ENCODE peak calls at places on chromosome 14, in four cellular contexts. One of them, this sample, is unnamed.

GRCh38 chr14:51251486-51251885 is 11.4 kb downstream of the TMX1 start:
- DNase-seq in IMR-90: no peak
- DNase-seq in H1: no peak
- DNase-seq in H9: no peak
- DNase-seq in this sample: no peak

GRCh38 chr14:58541623-58542022 is 96.1 kb upstream of the DACT1 start:
- DNase-seq in H1: no peak
- DNase-seq in IMR-90: no peak
- DNase-seq in H9: no peak
- DNase-seq in this sample: no peak

GRCh38 chr14:104107611-104108569 is 22.4 kb downstream of the ASPG start:
- DNase-seq in H1: no peak
- DNase-seq in H9: peak
- DNase-seq in IMR-90: no peak
- DNase-seq in this sample: no peak

GRCh38 chr14:71478542-71478941 is 453.7 kb upstream of the RGS6 start:
- DNase-seq in H9: no peak
- DNase-seq in IMR-90: peak
- DNase-seq in H1: no peak
- DNase-seq in this sample: no peak

GRCh38 chr14:20551606-20552005 is 9.2 kb downstream of the RNASE9 start:
- DNase-seq in H9: peak
- DNase-seq in H1: no peak
- DNase-seq in IMR-90: no peak
- DNase-seq in this sample: no peak

GRCh38 chr14:79825046-79825521 is 386.2 kb downstream of the DIO2 start:
- DNase-seq in IMR-90: peak
- DNase-seq in H1: no peak
- DNase-seq in H9: no peak
- DNase-seq in this sample: peak

GRCh38 chr14:82084813-82085212 is 551.2 kb upstream of the SEL1L start:
- DNase-seq in H1: no peak
- DNase-seq in IMR-90: no peak
- DNase-seq in H9: no peak
- DNase-seq in this sample: no peak

GRCh38 chr14:56268039-56268438 is 149.8 kb downstream of the PELI2 start:
- DNase-seq in IMR-90: peak
- DNase-seq in H9: no peak
- DNase-seq in H1: no peak
- DNase-seq in this sample: no peak

GRCh38 chr14:36556811-36557433 is 25.5 kb downstream of the NKX2-8 start:
- DNase-seq in H9: no peak
- DNase-seq in IMR-90: peak
- DNase-seq in H1: no peak
- DNase-seq in this sample: peak

GRCh38 chr14:39169541-39169900 is 612 bp downstream of the TRAPPC6B start:
- DNase-seq in H9: no peak
- DNase-seq in IMR-90: no peak
- DNase-seq in H1: no peak
- DNase-seq in this sample: no peak

DNA sequence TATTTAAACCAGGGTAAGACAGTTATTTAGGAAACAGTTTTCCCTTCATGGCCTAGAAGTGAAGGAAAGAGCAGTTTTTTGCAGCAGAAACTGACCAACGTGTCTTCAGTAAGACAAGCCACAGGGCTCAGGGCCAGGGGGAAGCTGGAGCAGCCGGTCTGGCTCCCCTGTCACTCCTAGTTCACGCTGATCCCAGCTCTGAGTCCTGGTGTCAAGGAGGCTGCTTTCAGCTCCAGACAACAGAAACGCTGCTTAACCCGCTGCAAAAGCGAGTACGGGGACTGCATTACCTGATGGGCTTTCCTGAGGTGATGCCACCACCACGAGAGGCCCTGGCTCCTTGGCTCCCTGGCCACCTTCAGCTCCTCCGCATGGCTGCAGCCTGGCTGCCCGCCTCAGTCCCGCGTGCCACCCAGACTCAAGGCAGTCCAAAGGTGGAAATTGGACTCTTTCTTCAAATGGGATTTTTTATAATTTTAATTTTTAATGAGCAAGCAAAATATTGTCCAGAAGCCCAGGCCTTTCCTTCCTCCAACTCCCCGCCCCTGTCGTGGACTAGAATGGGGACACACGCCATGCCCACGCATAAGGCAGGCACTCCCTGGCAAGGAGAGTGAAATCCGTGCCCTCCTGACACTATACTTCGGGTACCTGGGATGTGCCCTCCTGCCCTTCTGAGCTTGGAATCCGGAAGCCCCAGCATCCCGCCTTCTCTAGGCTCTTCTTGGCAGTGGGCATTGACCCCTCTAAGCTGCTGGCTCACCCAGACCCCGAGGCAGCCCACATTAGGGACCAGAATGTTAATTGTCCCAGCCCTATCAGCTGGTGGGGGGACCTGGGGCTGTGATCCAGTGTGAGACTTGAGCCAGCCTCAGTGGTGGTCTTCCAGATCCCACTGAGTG is 85.0 kb downstream of the PAPOLA start:
- DNase-seq in IMR-90: no peak
- DNase-seq in H1: no peak
- DNase-seq in H9: peak
- DNase-seq in this sample: no peak
- H4K8ac ChIP-seq in IMR-90: no peak
- H4K8ac ChIP-seq in H1: no peak
- H4K8ac ChIP-seq in H9: no peak
- H4K8ac ChIP-seq in this sample: no peak

GRCh38 chr14:74203546-74203945 is 35.7 kb upstream of the VSX2 start:
- DNase-seq in H1: no peak
- DNase-seq in H9: no peak
- DNase-seq in IMR-90: no peak
- DNase-seq in this sample: no peak

GRCh38 chr14:74207943-74208342 is 31.3 kb upstream of the VSX2 start:
- DNase-seq in IMR-90: no peak
- DNase-seq in H9: peak
- DNase-seq in H1: no peak
- DNase-seq in this sample: peak

GRCh38 chr14:74198441-74199234 is 40.6 kb upstream of the VSX2 start:
- DNase-seq in H9: no peak
- DNase-seq in IMR-90: no peak
- DNase-seq in H1: no peak
- DNase-seq in this sample: no peak

GRCh38 chr14:74204481-74204880 is 34.8 kb upstream of the VSX2 start:
- DNase-seq in H9: no peak
- DNase-seq in IMR-90: no peak
- DNase-seq in H1: no peak
- DNase-seq in this sample: no peak

GRCh38 chr14:74202113-74202512 is 37.1 kb upstream of the VSX2 start:
- DNase-seq in IMR-90: no peak
- DNase-seq in H9: no peak
- DNase-seq in H1: no peak
- DNase-seq in this sample: no peak
- H4K5ac ChIP-seq in IMR-90: no peak
- H4K5ac ChIP-seq in H9: no peak
- H4K5ac ChIP-seq in H1: no peak
- H4K5ac ChIP-seq in this sample: no peak

DNA sequence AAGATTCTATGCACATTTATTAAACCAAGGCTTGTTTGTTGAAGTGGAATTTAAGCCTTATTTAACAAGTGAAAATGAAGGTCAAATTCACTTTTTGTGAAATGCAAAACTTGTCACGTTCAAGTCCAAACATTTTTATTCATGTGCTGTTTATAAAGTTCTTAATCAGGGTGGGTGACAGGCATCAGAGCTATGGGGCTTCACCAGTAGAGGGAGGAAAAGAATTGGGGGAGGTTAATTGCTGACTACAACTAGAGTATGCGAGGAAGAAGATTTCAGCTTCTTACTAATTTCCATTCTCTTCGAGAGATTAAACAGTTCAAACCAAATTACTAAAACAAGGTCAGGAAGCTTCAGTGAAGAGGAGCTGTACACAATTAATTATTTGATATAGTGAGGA is 9.7 kb downstream of the MOK start:
- DNase-seq in IMR-90: peak
- DNase-seq in H9: no peak
- DNase-seq in H1: no peak
- DNase-seq in this sample: no peak
- H2BK5ac ChIP-seq in IMR-90: peak
- H2BK5ac ChIP-seq in H9: no peak
- H2BK5ac ChIP-seq in H1: no peak
- H2BK5ac ChIP-seq in this sample: no peak

DNA sequence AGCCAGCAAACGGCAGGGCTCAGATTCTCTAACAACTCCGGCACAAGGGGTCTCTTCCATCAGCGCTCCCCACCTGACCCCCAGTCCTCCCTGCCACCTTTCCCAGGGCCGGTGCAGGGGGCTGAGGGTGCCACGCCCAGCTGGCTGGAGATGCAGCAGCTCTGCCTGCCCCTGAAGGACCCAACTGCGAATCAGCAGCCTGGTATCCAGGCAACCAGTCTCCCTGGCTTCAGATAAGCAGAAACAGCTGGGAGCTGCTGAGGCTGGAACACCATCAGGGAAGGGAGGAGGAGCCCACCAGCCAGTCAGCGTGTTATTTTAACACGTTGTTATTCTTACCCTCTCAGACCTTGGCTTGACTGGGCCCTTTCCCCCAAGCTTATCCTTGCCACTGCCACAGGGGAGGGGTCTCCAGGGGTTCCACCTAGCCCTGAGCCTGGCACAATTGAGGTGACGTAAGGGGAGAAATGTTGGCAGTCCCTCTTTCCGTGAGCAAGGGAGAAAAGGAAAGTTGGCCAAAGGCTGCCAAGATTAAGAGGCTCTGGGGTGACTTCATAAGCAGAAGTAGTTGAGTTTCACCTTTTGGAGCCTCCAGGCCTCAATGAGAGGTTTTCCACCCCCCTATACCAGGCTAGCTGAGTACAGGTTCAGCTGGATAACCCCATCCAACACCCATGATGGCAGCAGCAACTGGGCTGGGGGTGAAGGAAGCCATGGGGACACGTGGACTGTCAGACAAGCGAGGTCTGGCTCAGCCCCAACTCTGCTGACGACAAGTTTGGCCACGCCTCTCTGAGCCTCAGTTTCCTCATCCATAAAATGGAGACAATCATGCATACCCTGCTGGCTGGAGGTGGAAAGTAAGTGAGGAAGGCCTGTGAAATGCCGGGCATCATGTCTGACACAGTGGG is 91.1 kb downstream of the IRF2BPL start:
- DNase-seq in H9: no peak
- DNase-seq in H1: no peak
- DNase-seq in IMR-90: peak
- DNase-seq in this sample: peak
- H4K8ac ChIP-seq in H9: no peak
- H4K8ac ChIP-seq in H1: peak
- H4K8ac ChIP-seq in IMR-90: peak
- H4K8ac ChIP-seq in this sample: no peak

GRCh38 chr14:94932589-94932988 is 162.7 kb upstream of the GSC start:
- DNase-seq in H1: no peak
- DNase-seq in IMR-90: no peak
- DNase-seq in H9: no peak
- DNase-seq in this sample: no peak
- H4K5ac ChIP-seq in H1: no peak
- H4K5ac ChIP-seq in IMR-90: no peak
- H4K5ac ChIP-seq in H9: no peak
- H4K5ac ChIP-seq in this sample: no peak

DNA sequence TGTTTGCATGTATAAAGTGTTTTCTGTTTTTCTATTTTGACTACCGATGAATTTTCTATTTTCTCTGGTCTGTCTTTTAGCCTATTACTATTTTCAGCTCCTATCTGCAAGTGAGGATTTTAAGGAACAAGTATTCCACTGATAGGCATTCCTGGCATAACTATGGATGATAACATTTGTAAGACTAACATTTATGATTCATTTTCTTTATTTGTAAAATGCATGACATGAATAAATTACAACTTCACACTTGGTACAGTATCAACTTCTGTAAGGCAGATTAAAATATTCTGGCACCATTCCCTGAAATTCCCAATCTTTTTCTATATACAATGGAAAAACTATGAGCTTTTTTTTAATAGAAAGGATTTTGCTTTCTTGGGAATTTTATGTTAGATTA is 121.0 kb upstream of the GARIN2 start:
- DNase-seq in H1: no peak
- DNase-seq in IMR-90: peak
- DNase-seq in H9: no peak
- DNase-seq in this sample: no peak
- H2BK5ac ChIP-seq in H1: no peak
- H2BK5ac ChIP-seq in IMR-90: no peak
- H2BK5ac ChIP-seq in H9: no peak
- H2BK5ac ChIP-seq in this sample: no peak

This sample was measured in mesendoderm.